ENCODE peak calls at places on chromosomes 2 and 18, in four cellular contexts. N, M, O and L are unnamed samples.

GRCh38 chr18:14747513-14748474 is at the start of gene ANKRD30B:
- DNase-seq in N (no peak), M (no peak), O (no peak), L (peak)

GRCh38 chr18:11884396-11885030 is 23.6 kb downstream of the MPPE1 start:
- DNase-seq in N (no peak), M (no peak), O (no peak), L (no peak)

GRCh38 chr2:190583507-190584337 is 49.2 kb upstream of the NEMP2 start:
- DNase-seq in N (no peak), M (no peak), O (no peak), L (no peak)

GRCh38 chr2:71583876-71584275 is 130.5 kb downstream of the DYSF start:
- DNase-seq in N (peak), M (no peak), O (no peak), L (no peak)

GRCh38 chr2:39996653-39997080 is 217.6 kb upstream of the THUMPD2 start:
- DNase-seq in N (peak), M (peak), O (no peak), L (no peak)

GRCh38 chr18:36533446-36534153 is 236.1 kb downstream of the FHOD3 start:
- DNase-seq in N (no peak), M (no peak), O (no peak), L (no peak)

GRCh38 chr2:167480232-167480985 is 592.1 kb downstream of the XIRP2 start:
- DNase-seq in N (no peak), M (no peak), O (no peak), L (no peak)

GRCh38 chr2:8457092-8457481 is 224.8 kb upstream of the ID2 start:
- DNase-seq in N (no peak), M (no peak), O (no peak), L (peak)

GRCh38 chr2:61736982-61737381 is 116.9 kb downstream of the FAM161A start:
- DNase-seq in N (no peak), M (no peak), O (no peak), L (no peak)

GRCh38 chr2:216015722-216016464 is 2.5 kb upstream of the MREG start:
- DNase-seq in N (no peak), M (no peak), O (no peak), L (no peak)

GRCh38 chr18:11947214-11948119 is 33.8 kb upstream of the IMPA2 start:
- DNase-seq in N (peak), M (peak), O (peak), L (peak)

GRCh38 chr2:88857951-88858406 is 166.5 kb downstream of the RPIA start:
- DNase-seq in N (no peak), M (no peak), O (no peak), L (no peak)

GRCh38 chr18:6521804-6522418 is 107.2 kb upstream of the L3MBTL4 start:
- DNase-seq in N (peak), M (no peak), O (peak), L (no peak)

GRCh38 chr2:40118622-40119021 is 333.3 kb downstream of the SLC8A1 start:
- DNase-seq in N (no peak), M (no peak), O (no peak), L (no peak)

GRCh38 chr2:241891315-241891987 is 21.9 kb downstream of the RTP5 start:
- DNase-seq in N (no peak), M (no peak), O (no peak), L (peak)

GRCh38 chr2:112640467-112640799 is 5.3 kb upstream of the SLC20A1 start:
- DNase-seq in N (no peak), M (no peak), O (no peak), L (no peak)

GRCh38 chr2:63506350-63506749 is 81.9 kb downstream of the WDPCP start:
- DNase-seq in N (no peak), M (no peak), O (no peak), L (no peak)

GRCh38 chr2:238655131-238655860 is 192.6 kb upstream of the TWIST2 start:
- DNase-seq in N (no peak), M (no peak), O (no peak), L (no peak)

GRCh38 chr18:63261029-63261428 is 58.5 kb downstream of the BCL2 start:
- DNase-seq in N (no peak), M (no peak), O (no peak), L (no peak)

GRCh38 chr2:105775809-105776559 is 31.3 kb downstream of the NCK2 start:
- DNase-seq in N (no peak), M (peak), O (no peak), L (no peak)

GRCh38 chr2:18922276-18922675 is 332.9 kb upstream of the NT5C1B start:
- DNase-seq in N (no peak), M (no peak), O (no peak), L (no peak)

GRCh38 chr2:206031162-206031784 is 54.7 kb downstream of the INO80D start:
- DNase-seq in N (no peak), M (no peak), O (no peak), L (no peak)

GRCh38 chr2:229050063-229050635 is 220.9 kb downstream of the PID1 start:
- DNase-seq in N (no peak), M (no peak), O (no peak), L (no peak)

GRCh38 chr2:97911210-97911921 is 84.4 kb downstream of the TMEM131 start:
- DNase-seq in N (no peak), M (no peak), O (no peak), L (no peak)

GRCh38 chr18:9902832-9903231 is 11.0 kb upstream of the VAPA start:
- DNase-seq in N (no peak), M (no peak), O (peak), L (no peak)

GRCh38 chr2:241158546-241158900 is 8.3 kb downstream of the PPP1R7 start:
- DNase-seq in N (no peak), M (no peak), O (no peak), L (no peak)

GRCh38 chr2:111624401-111625156 is 259.4 kb downstream of the ANAPC1 start:
- DNase-seq in N (peak), M (peak), O (no peak), L (no peak)

GRCh38 chr18:48828201-48828580 is 122.6 kb downstream of the SMAD7 start:
- DNase-seq in N (no peak), M (no peak), O (no peak), L (no peak)

GRCh38 chr2:152729844-152730243 is 11.4 kb downstream of the ARL6IP6 start:
- DNase-seq in N (no peak), M (no peak), O (no peak), L (no peak)

GRCh38 chr2:73292316-73292905 is 937 bp downstream of the EGR4 start:
- DNase-seq in N (no peak), M (no peak), O (no peak), L (peak)

GRCh38 chr2:171587567-171587966 is 65.3 kb downstream of the CYBRD1 start:
- DNase-seq in N (no peak), M (no peak), O (no peak), L (no peak)

GRCh38 chr2:138537170-138537915 is 35.8 kb downstream of the SPOPL start:
- DNase-seq in N (no peak), M (no peak), O (no peak), L (peak)

GRCh38 chr18:61608306-61608705 is 275.1 kb downstream of the CDH20 start:
- DNase-seq in N (no peak), M (no peak), O (no peak), L (no peak)

GRCh38 chr2:127143851-127144782 is 37.2 kb upstream of the BIN1 start:
- DNase-seq in N (no peak), M (no peak), O (no peak), L (peak)

GRCh38 chr18:54149078-54149697 is 75.3 kb downstream of the MBD2 start:
- DNase-seq in N (peak), M (peak), O (no peak), L (no peak)

GRCh38 chr2:118881490-118882129 is 34.2 kb upstream of the EN1 start:
- DNase-seq in N (no peak), M (no peak), O (peak), L (no peak)

GRCh38 chr2:195652916-195653315 is 4.1 kb upstream of the SLC39A10 start:
- DNase-seq in N (no peak), M (no peak), O (no peak), L (no peak)

DNA sequence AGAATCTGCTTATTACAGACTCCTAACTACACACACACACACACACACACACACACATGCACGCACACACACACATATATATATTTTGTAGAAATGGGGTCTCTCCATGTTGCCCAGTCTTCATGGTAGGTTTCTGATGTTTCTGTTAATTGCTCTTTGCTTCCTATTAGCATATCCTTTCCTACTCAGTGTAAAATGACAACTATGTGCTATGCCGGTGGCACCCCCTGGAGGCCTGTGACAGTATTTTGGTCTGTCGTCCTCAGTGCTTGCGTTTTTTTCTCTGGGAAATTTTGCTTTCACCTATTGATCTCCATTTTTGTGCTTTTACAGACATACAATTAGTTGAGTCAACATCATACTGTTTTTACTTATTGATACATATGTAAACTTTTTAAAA is 322.1 kb downstream of the LRRTM1 start:
- DNase-seq in N (no peak), M (no peak), O (peak), L (no peak)
- TF ChIP-seq CTCF in N (peak), M (no peak), O (peak), L (no peak)

GRCh38 chr2:208148803-208149202 is 2.8 kb upstream of the CRYGB start:
- DNase-seq in N (no peak), M (no peak), O (no peak), L (no peak)
- TF ChIP-seq CTCF in N (peak), M (no peak), O (peak), L (no peak)

DNA sequence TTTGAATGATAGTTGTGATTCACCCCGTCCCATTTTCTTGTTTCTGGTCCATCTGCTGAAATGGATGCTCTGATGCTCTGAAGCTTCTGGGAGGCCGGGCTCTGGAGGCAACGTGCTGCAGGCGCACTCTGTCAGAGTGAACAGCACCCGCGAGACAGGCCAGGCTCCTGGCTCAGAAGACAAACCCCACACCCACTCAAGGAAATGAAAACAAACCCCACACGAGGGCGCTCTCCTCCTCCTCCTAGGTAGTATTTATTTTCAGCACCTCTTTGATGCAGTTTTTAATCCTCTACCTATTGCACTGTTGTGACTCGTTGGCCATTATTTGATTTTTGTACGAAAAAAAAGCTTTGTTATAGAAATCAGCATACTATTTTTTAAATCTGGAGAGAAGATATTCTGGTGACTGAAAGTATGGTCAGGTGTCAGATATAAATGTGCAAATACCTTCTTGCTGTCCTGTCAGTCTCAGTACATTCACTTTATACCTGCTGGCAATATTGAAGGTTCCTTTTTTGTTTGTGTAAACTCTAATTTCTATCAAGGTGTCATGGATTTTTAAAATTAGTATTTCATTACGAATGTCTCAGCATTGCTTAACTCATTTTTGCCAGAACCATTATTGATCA is 10.3 kb upstream of the CHST10 start:
- DNase-seq in N (no peak), M (no peak), O (peak), L (no peak)
- TF ChIP-seq CTCF in N (peak), M (peak), O (peak), L (no peak)

GRCh38 chr2:178211943-178212342 is 17.6 kb downstream of the OSBPL6 start:
- DNase-seq in N (no peak), M (no peak), O (peak), L (no peak)

GRCh38 chr2:178205853-178206516 is 11.7 kb downstream of the OSBPL6 start:
- DNase-seq in N (no peak), M (no peak), O (no peak), L (no peak)

GRCh38 chr2:178208336-178208735 is 14.0 kb downstream of the OSBPL6 start:
- DNase-seq in N (no peak), M (no peak), O (no peak), L (no peak)

GRCh38 chr2:178211460-178211859 is 17.1 kb downstream of the OSBPL6 start:
- DNase-seq in N (no peak), M (no peak), O (no peak), L (no peak)

GRCh38 chr2:178208817-178209216 is 14.5 kb downstream of the OSBPL6 start:
- DNase-seq in N (no peak), M (no peak), O (no peak), L (no peak)
- TF ChIP-seq CTCF in N (peak), M (peak), O (peak), L (peak)

GRCh38 chr2:226799211-226799975 is at the start of gene IRS1:
- DNase-seq in N (no peak), M (peak), O (peak), L (peak)
- TF ChIP-seq CTCF in N (peak), M (no peak), O (no peak), L (peak)